ENCODE peak calls at places on chromosomes 13 and 19, in four cellular contexts. L, Y, G and T are unnamed samples. For H3K27me3, the result is how much of the 10 kb centered on the place peaks cover.

GRCh38 chr19:47601180-47601904 is 7.6 kb upstream of the BICRA start:
- DNase-seq in L (peak), Y (no peak), G (peak), T (no peak)

GRCh38 chr19:873084-874019 is 13.9 kb downstream of the CFD start:
- DNase-seq in L (no peak), Y (no peak), G (no peak), T (no peak)

GRCh38 chr13:76965759-76966421 is 17.6 kb downstream of the ACOD1 start:
- DNase-seq in L (peak), Y (peak), G (peak), T (peak)

GRCh38 chr13:48680756-48681392 is 27.1 kb downstream of the CYSLTR2 start:
- DNase-seq in L (no peak), Y (no peak), G (no peak), T (no peak)

GRCh38 chr13:49113526-49114286 is 106.4 kb upstream of the MLNR start:
- DNase-seq in L (no peak), Y (no peak), G (peak), T (no peak)

GRCh38 chr19:1884291-1884718 is 991 bp downstream of the ABHD17A start:
- DNase-seq in L (no peak), Y (no peak), G (no peak), T (no peak)

GRCh38 chr13:51970251-51970793 is 40.9 kb downstream of the ATP7B start:
- DNase-seq in L (peak), Y (no peak), G (no peak), T (no peak)

GRCh38 chr13:59722580-59722900 is 441.2 kb downstream of the DIAPH3 start:
- DNase-seq in L (no peak), Y (no peak), G (no peak), T (peak)

GRCh38 chr13:98896083-98896867 is 81.6 kb downstream of the DOCK9 start:
- DNase-seq in L (no peak), Y (no peak), G (no peak), T (no peak)

GRCh38 chr13:27493981-27494380 is 43.6 kb upstream of the MTIF3 start:
- DNase-seq in L (no peak), Y (no peak), G (no peak), T (no peak)

GRCh38 chr13:25114220-25114619 is 18.3 kb downstream of the PABPC3 start:
- DNase-seq in L (peak), Y (peak), G (peak), T (peak)

GRCh38 chr13:108003626-108004025 is 211.7 kb downstream of the LIG4 start:
- DNase-seq in L (no peak), Y (no peak), G (peak), T (no peak)

GRCh38 chr19:14580623-14581237 is 2.2 kb upstream of the CLEC17A start:
- DNase-seq in L (no peak), Y (no peak), G (no peak), T (no peak)

GRCh38 chr13:24168980-24169379 is 8.5 kb downstream of the SPATA13 start:
- DNase-seq in L (peak), Y (no peak), G (no peak), T (no peak)

GRCh38 chr13:30681489-30682242 is 53.7 kb upstream of the ALOX5AP start:
- DNase-seq in L (no peak), Y (no peak), G (no peak), T (no peak)

GRCh38 chr19:10471909-10472308 is 31.2 kb downstream of the KEAP1 start:
- DNase-seq in L (no peak), Y (no peak), G (peak), T (no peak)

GRCh38 chr13:112713517-112714253 is 23.8 kb downstream of the ATP11A start:
- DNase-seq in L (no peak), Y (no peak), G (no peak), T (peak)

GRCh38 chr19:40613669-40614594 is 12.8 kb downstream of the LTBP4 start:
- DNase-seq in L (peak), Y (peak), G (no peak), T (peak)

GRCh38 chr19:18470153-18470552 is 32.2 kb upstream of the ISYNA1 start:
- DNase-seq in L (no peak), Y (no peak), G (no peak), T (no peak)

GRCh38 chr19:51702103-51702753 is 9.1 kb downstream of the SPACA6 start:
- DNase-seq in L (peak), Y (peak), G (peak), T (peak)

GRCh38 chr13:30022256-30022655 is 171.8 kb upstream of the UBL3 start:
- DNase-seq in L (no peak), Y (peak), G (no peak), T (no peak)

GRCh38 chr13:45396548-45397095 is 21.6 kb downstream of the SLC25A30 start:
- DNase-seq in L (no peak), Y (no peak), G (no peak), T (no peak)

GRCh38 chr13:68697551-68697950 is 1410.1 kb upstream of the ATXN8OS start:
- DNase-seq in L (no peak), Y (no peak), G (no peak), T (no peak)

GRCh38 chr13:100394005-100394695 is 194.4 kb downstream of the GGACT start:
- DNase-seq in L (no peak), Y (no peak), G (no peak), T (no peak)

GRCh38 chr19:53982611-53983010 is 8.8 kb upstream of the CACNG6 start:
- DNase-seq in L (peak), Y (peak), G (peak), T (no peak)

GRCh38 chr13:70125693-70126092 is 17.4 kb upstream of the KLHL1 start:
- DNase-seq in L (no peak), Y (no peak), G (no peak), T (no peak)

GRCh38 chr13:32278456-32278855 is 36.7 kb downstream of the ZAR1L start:
- DNase-seq in L (no peak), Y (no peak), G (no peak), T (no peak)

GRCh38 chr19:15583346-15583745 is 31.7 kb upstream of the CYP4F8 start:
- DNase-seq in L (no peak), Y (no peak), G (no peak), T (no peak)

DNA sequence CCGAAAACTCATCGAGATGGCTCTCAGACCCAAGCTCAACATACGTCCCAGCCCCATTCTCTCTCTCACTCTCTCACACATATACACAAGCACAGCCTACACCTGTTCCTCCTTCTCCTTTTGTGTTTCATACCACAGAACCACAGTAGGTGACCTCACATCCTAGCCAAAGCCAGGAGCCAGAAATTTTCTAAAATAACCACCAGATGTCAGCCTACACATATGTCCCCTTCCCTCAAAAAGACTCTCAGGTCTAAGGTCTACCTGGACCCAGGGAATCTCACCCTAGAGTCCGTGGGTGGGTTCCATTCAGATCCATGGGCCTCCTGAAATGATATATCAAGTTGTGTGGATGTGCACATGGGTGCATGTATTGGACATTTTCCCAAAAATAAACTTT is 104.2 kb upstream of the IPO5 start:
- DNase-seq in L (no peak), Y (no peak), G (peak), T (no peak)
- TF ChIP-seq CTCF in L (peak), Y (peak), G (peak), T (no peak)

DNA sequence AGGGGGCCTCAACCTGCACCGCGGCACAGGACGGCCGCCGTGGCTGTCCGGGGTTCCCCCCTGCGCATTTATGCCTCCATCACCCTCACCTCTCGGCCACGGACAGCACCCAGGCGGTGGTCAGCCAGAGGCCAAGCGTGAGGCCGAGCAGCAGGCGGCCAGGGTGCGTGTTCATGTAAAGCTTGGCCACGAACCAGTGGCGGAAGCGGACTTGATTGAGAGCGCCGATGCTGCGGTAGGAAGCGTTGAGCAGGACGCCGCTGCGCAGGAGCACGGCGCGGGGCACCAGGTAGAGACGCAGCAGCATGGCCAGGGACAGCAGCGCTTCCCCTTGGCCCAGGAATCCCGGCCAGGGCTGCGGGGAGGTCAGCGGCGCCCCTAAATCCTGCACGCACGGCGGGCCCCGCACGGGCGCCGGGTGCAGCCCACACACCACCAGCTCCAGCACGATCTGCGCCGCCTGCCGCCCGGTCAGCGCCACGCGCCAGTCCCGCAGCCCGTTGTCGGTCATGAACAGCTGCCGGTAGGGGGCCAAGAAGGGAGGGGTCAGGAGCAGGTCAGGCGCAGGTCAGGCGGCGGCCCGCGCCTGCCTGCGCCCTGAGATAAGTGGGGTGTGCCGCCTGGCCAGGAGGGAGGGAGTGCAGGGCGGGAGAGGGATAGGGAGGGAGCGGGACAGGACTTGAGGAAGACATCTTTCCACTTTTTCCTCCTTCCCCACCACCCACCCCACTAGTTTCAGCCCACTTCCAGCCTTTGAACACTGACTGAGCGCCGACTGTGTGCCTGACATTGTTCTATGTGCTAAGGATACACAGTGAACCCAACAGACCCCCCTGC is 6.5 kb downstream of the KCNN4 start:
- DNase-seq in L (peak), Y (peak), G (no peak), T (peak)
- H3K27me3 ChIP-seq in L (under half), Y (under half), G (under half), T (under half)

GRCh38 chr19:7903244-7904073 is at the start of gene MAP2K7:
- DNase-seq in L (peak), Y (peak), G (peak), T (peak)
- H3K4me3 ChIP-seq in L (peak), Y (peak), G (peak), T (peak)

GRCh38 chr19:13082192-13083007 is 20.3 kb downstream of the LYL1 start:
- DNase-seq in L (peak), Y (no peak), G (peak), T (peak)
- TF ChIP-seq CTCF in L (peak), Y (no peak), G (peak), T (peak)

GRCh38 chr13:75480691-75481175 is 1.2 kb downstream of the TBC1D4 start:
- DNase-seq in L (peak), Y (peak), G (peak), T (peak)
- H3K27me3 ChIP-seq in L (under half), Y (under half), G (under half), T (under half)

DNA sequence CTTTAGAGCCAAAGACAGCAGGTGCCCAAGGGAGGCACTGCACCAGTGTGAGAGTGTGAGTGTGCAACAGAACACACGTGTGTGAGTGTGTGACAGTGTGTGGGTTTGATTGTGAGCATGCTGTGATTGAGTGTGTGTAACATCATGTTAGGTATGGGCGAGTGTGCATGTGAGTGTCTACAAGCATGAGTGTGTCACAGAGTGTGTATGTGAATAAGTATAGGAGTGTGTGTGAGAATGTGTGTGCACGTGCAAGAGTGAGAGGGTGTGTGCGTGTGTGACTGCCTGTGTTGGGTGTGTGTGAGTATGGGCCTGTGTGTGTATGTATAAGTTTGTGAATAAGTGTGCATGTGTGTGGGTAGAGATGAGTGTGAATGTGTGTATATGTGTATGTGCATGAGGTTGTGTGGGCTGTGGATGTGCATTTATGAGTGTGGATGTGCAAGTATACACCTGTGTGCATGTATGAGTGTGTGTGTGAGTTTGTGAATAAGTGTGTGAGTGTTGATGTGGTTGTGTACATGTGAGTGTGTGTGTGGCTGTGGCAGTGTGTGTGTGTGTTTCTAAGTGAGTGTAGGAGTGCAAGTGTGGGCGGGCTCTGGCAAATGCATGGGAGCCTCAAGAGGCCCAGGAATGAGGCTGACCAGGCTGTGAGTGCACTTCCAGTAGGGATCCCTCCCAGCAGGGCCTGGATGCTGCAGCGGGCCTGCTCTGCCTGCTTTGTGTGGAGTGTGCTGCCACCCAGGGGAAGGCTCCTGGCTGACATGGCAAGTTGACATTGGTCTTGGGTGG is 198.4 kb downstream of the COL4A1 start:
- DNase-seq in L (peak), Y (peak), G (peak), T (peak)
- H3K4me3 ChIP-seq in L (no peak), Y (no peak), G (no peak), T (no peak)

GRCh38 chr13:37602743-37603381 is 4.3 kb upstream of the POSTN start:
- DNase-seq in L (no peak), Y (no peak), G (peak), T (no peak)
- TF ChIP-seq CTCF in L (peak), Y (peak), G (peak), T (peak)